ENCODE peak calls at places on chromosomes 16 and 17, in six cellular contexts. T, M, H, V, K and R are unnamed samples.

GRCh38 chr17:71849783-71850768 is 270.7 kb upstream of the SOX9 start:
- DNase-seq in V (no peak), M (no peak), K (no peak), H (no peak), T (no peak), R (no peak)

GRCh38 chr17:74408262-74408661 is 23.6 kb upstream of the GPRC5C start:
- DNase-seq in T (peak), H (no peak), K (peak), M (no peak), V (no peak), R (peak)

GRCh38 chr16:54174201-54174600 is 112.4 kb downstream of the IRX3 start:
- DNase-seq in M (no peak), T (no peak), H (no peak), K (no peak), V (no peak), R (no peak)

GRCh38 chr17:57838453-57838852 is 11.4 kb downstream of the MRPS23 start:
- DNase-seq in V (no peak), T (no peak), K (no peak), H (no peak), M (no peak), R (no peak)

GRCh38 chr16:1093284-1094123 is 2.5 kb downstream of the C1QTNF8 start:
- DNase-seq in K (peak), H (no peak), V (no peak), M (no peak), T (peak), R (no peak)

GRCh38 chr16:87145181-87146176 is 171.7 kb downstream of the C16orf95 start:
- DNase-seq in M (no peak), K (peak), T (peak), H (no peak), V (no peak), R (no peak)

GRCh38 chr16:78216166-78216745 is 116.8 kb downstream of the WWOX start:
- DNase-seq in V (no peak), H (no peak), M (no peak), K (no peak), T (no peak), R (no peak)

GRCh38 chr16:89195521-89196171 is 4.7 kb downstream of the SLC22A31 start:
- DNase-seq in T (no peak), V (no peak), H (no peak), M (no peak), K (no peak), R (no peak)

GRCh38 chr17:38329808-38330730 is 13.7 kb downstream of the GPR179 start:
- DNase-seq in M (no peak), V (no peak), K (no peak), T (no peak), H (no peak), R (no peak)

GRCh38 chr16:67966549-67967182 is 1.8 kb downstream of the SLC12A4 start:
- DNase-seq in H (no peak), T (peak), V (no peak), K (peak), M (no peak), R (peak)

GRCh38 chr16:12675852-12676251 is 127.8 kb downstream of the CPPED1 start:
- DNase-seq in M (no peak), T (peak), K (peak), H (no peak), V (no peak), R (no peak)

GRCh38 chr17:41071606-41072375 is 6.1 kb upstream of the KRTAP2-4 start:
- DNase-seq in V (no peak), M (no peak), H (no peak), K (no peak), T (no peak), R (no peak)

GRCh38 chr17:66444001-66444400 is 141.6 kb downstream of the PRKCA start:
- DNase-seq in H (no peak), T (no peak), M (no peak), V (no peak), K (no peak), R (no peak)

GRCh38 chr17:19460695-19461094 is 49.7 kb downstream of the RNF112 start:
- DNase-seq in H (peak), K (no peak), M (no peak), V (no peak), T (no peak), R (no peak)

GRCh38 chr17:75367312-75367711 is 38.2 kb downstream of the GRB2 start:
- DNase-seq in M (no peak), V (no peak), H (no peak), T (peak), K (no peak), R (no peak)

GRCh38 chr17:489758-490329 is 137.2 kb upstream of the RPH3AL start:
- DNase-seq in H (peak), V (peak), T (peak), M (no peak), K (peak), R (peak)

GRCh38 chr17:48961516-48962233 is 6.7 kb downstream of the GIP start:
- DNase-seq in T (peak), K (peak), V (no peak), M (no peak), H (no peak), R (no peak)

GRCh38 chr17:3956558-3956957 is 7.7 kb downstream of the ATP2A3 start:
- DNase-seq in K (no peak), V (no peak), H (no peak), M (no peak), T (no peak), R (no peak)

GRCh38 chr17:82063424-82064415 is 1.9 kb downstream of the DUS1L start:
- DNase-seq in H (no peak), T (no peak), V (no peak), K (no peak), M (no peak), R (no peak)

GRCh38 chr17:81967533-81968395 is 6.8 kb upstream of the NOTUM start:
- DNase-seq in M (peak), H (peak), V (peak), K (peak), T (peak), R (peak)

GRCh38 chr16:68444058-68444657 is 4.2 kb downstream of the SMPD3 start:
- DNase-seq in K (peak), H (peak), M (no peak), V (no peak), T (no peak), R (no peak)

GRCh38 chr16:89444151-89444723 is 46.1 kb downstream of the ANKRD11 start:
- DNase-seq in V (no peak), T (no peak), H (no peak), K (no peak), M (no peak), R (no peak)

GRCh38 chr17:8504460-8505207 is 69.0 kb downstream of the NDEL1 start:
- DNase-seq in V (no peak), M (no peak), K (no peak), H (no peak), T (no peak), R (peak)
- H3K27ac ChIP-seq in V (no peak), M (no peak), K (no peak), H (no peak), T (no peak), R (no peak)

GRCh38 chr17:31456814-31457213 is 65.3 kb downstream of the RAB11FIP4 start:
- DNase-seq in T (no peak), K (no peak), H (no peak), V (no peak), M (no peak), R (no peak)
- H3K4me3 ChIP-seq in T (no peak), K (no peak), H (no peak), V (no peak), M (no peak), R (no peak)

DNA sequence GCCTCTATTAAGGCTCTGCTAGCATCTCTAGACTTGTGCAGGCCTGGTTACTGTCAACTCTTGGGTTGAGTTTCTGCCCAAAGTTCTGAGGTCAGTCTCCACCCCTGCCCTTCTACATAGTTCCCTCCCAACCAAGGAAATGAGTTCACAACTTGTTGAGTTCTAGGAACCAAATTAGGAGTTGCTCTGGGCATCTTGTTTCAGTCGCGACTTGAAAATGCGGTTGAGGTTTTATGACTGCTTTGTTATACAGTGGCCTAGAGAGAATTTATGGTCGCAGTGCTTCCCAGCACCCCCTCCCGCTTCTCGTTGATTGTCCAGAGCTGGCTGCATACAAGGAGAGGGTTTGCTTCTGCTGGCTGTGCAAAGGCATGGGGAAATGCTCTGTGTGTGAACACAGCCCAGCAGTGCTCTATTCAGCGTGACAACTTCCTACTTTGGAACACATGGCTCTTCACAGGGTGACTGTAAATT is 20.2 kb downstream of the GNAO1 start:
- DNase-seq in T (no peak), K (no peak), M (no peak), H (peak), V (no peak), R (no peak)
- TF ChIP-seq EP300 in T (no peak), K (no peak), M (no peak), H (peak), V (no peak), R (no peak)

DNA sequence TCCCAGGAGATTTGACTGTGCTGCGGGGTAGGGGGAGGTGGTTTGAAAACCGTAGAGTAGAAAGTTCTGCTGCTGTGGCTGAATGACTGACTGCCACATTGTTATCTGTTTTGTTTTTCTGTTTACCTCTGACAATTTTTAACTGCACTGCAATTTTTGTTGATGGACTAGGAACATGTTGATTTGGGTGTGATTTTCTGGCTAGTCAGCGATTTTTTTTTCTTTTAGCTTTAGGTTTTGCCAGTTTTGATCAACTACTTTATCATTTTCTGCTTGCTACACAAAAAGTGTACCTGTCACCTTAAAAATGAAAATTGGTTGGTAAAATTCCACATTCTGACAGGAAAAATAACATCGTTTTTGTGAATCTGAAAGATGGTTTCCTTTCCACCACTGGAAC is 79.4 kb downstream of the PCTP start:
- DNase-seq in V (no peak), H (no peak), T (no peak), M (no peak), K (no peak), R (no peak)
- H3K27ac ChIP-seq in V (no peak), H (no peak), T (no peak), M (no peak), K (no peak), R (no peak)